ENCODE peak calls at places on chromosome 5, in nine cellular contexts. B is left ventricle myocardium inferior; Y is colonic mucosa; Z is GM23248; R is heart right ventricle; H is effector memory CD4-positive, alpha-beta T cell; U is body of pancreas; C is stomach; A is esophagus squamous epithelium. N is an unnamed sample.

GRCh38 chr5:107300928-107301327 is 369.8 kb downstream of the EFNA5 start:
- DNase-seq in C (no peak), Z (no peak), B (no peak), Y (no peak), H (no peak), A (no peak), U (no peak), R (no peak), N (no peak)

GRCh38 chr5:35131723-35132122 is 84.0 kb upstream of the AGXT2 start:
- DNase-seq in Z (peak; percentile 84), B (no peak), H (no peak), R (no peak), Y (no peak), A (no peak), C (no peak), U (no peak), N (no peak)

GRCh38 chr5:55675119-55675518 is 37.0 kb downstream of the SLC38A9 start:
- DNase-seq in R (no peak), Z (peak; percentile 41), Y (no peak), C (no peak), B (no peak), U (no peak), H (no peak), A (no peak), N (no peak)

GRCh38 chr5:36040651-36041536 is 25.8 kb downstream of the UGT3A2 start:
- DNase-seq in C (no peak), H (no peak), R (no peak), B (no peak), U (no peak), Z (no peak), Y (no peak), A (no peak), N (no peak)

GRCh38 chr5:143119301-143119769 is 284.2 kb downstream of the NR3C1 start:
- DNase-seq in Z (peak; percentile 19), U (no peak), Y (no peak), C (no peak), B (no peak), A (no peak), H (no peak), R (no peak), N (no peak)

GRCh38 chr5:103340717-103341397 is 82.3 kb downstream of the MACIR start:
- DNase-seq in B (no peak), C (no peak), H (no peak), Y (no peak), Z (peak; percentile 30), U (no peak), A (no peak), R (no peak), N (no peak)

GRCh38 chr5:62385816-62386400 is 17.8 kb downstream of the DIMT1 start:
- DNase-seq in H (no peak), Z (no peak), B (no peak), U (no peak), A (no peak), R (no peak), Y (no peak), C (no peak), N (no peak)

GRCh38 chr5:136020383-136021015 is 8.3 kb upstream of the TGFBI start:
- DNase-seq in B (no peak), C (no peak), R (no peak), Z (peak; percentile 96), Y (no peak), H (no peak), U (peak; percentile 55), A (no peak), N (no peak)

GRCh38 chr5:166330061-166330460 is 1961.4 kb upstream of the WWC1 start:
- DNase-seq in A (no peak), R (no peak), B (no peak), C (no peak), H (no peak), U (no peak), Z (no peak), Y (no peak), N (no peak)

GRCh38 chr5:127313847-127314473 is 23.4 kb downstream of the MEGF10 start:
- DNase-seq in Y (peak; percentile 80), A (no peak), R (peak; percentile 48), B (peak; percentile 49), Z (peak; percentile 73), H (peak; percentile 19), C (peak; percentile 71), U (peak; percentile 56), N (peak; percentile 68)

GRCh38 chr5:54738118-54738972 is 220.8 kb downstream of the SNX18 start:
- DNase-seq in U (peak; percentile 73), Y (peak; percentile 57), A (no peak), C (peak; percentile 77), H (no peak), R (peak; percentile 82), Z (peak; percentile 82), B (peak; percentile 77), N (no peak)

GRCh38 chr5:177103523-177104253 is 17.0 kb downstream of the FGFR4 start:
- DNase-seq in Y (no peak), A (no peak), U (no peak), Z (no peak), B (no peak), H (no peak), C (no peak), R (no peak), N (no peak)

GRCh38 chr5:33734541-33734940 is 157.2 kb downstream of the ADAMTS12 start:
- DNase-seq in H (no peak), R (no peak), B (no peak), U (no peak), Z (peak; percentile 30), Y (no peak), A (no peak), C (no peak), N (no peak)

GRCh38 chr5:74185599-74185998 is 454.9 kb downstream of the ENC1 start:
- DNase-seq in B (no peak), A (no peak), R (no peak), Y (no peak), Z (no peak), C (no peak), H (no peak), U (peak; percentile 12), N (no peak)

GRCh38 chr5:112968411-112969106 is 8.0 kb upstream of the DCP2 start:
- DNase-seq in R (no peak), A (no peak), B (no peak), H (no peak), U (no peak), Z (no peak), Y (no peak), C (no peak), N (no peak)

GRCh38 chr5:102211165-102211564 is 84.9 kb downstream of the SLCO4C1 start:
- DNase-seq in H (no peak), R (no peak), Z (no peak), U (no peak), A (no peak), C (no peak), B (no peak), Y (no peak), N (no peak)

DNA sequence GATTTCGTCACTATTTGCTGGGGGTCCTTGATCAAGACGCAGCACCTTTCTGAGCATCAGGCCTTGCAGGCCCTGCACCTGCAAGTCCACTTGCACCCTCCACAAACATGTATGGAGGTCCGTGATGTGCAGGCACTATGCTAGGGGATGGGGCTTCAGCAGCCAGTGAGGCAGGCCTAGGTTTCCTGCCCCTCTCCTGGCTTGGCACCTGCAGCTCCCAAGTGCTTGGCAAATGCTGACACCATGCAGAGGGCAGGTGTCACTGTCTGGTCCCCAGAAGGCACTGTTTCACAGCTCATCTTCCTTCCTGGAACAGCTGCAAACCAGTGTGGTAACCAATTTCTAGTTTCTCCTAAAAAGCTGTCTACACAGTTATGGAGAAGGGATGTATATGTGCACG is 29.7 kb downstream of the ADAM19 start:
- DNase-seq in A (no peak), B (no peak), H (no peak), Z (no peak), U (no peak), Y (no peak), R (no peak), C (no peak), N (no peak)
- H3K27ac ChIP-seq in A (peak overlapping the region; percentile 73), B (peak overlapping the region; percentile 68), H (peak overlapping the region; percentile 80), Z (no peak overlapping the region), U (no peak overlapping the region), Y (no peak overlapping the region), R (peak overlapping the region; percentile 77), C (peak overlapping the region; percentile 86), N (no peak overlapping the region)

GRCh38 chr5:179620703-179621350 is 2.6 kb downstream of the HNRNPH1 start:
- DNase-seq in A (no peak), Z (peak; percentile 53), Y (no peak), B (no peak), C (no peak), R (no peak), U (no peak), H (no peak), N (no peak)
- H3K27ac ChIP-seq in A (peak overlapping the region; percentile 100), Z (peak overlapping the region; percentile 85), Y (no peak overlapping the region), B (peak overlapping the region; percentile 100), C (peak overlapping the region; percentile 93), R (peak overlapping the region; percentile 100), U (peak overlapping the region; percentile 34), H (peak overlapping the region; percentile 80), N (no peak overlapping the region)

DNA sequence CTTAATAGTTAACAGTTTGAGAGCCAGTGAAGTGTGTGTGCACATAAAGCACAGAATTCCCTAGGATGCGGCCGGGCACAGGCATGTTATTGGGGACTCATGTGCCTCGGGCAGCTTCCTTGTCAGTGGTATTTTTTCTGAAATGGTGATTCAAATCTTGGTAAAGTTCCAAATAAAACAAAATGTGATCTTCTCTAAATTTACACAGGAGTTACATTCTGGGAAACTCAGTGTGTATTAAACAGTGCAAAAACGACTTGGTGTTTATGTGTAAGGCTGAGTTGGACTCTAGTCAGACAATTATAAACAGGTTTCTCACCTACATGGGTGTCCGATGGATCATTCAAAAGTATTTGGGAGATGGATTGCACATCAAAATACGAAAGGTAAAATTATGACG is 48.9 kb downstream of the BOD1 start:
- DNase-seq in U (no peak), H (no peak), C (no peak), R (no peak), Y (no peak), Z (peak; percentile 48), B (no peak), A (no peak), N (no peak)
- H3K27ac ChIP-seq in U (no peak overlapping the region), H (no peak overlapping the region), C (no peak overlapping the region), R (no peak overlapping the region), Y (no peak overlapping the region), Z (no peak overlapping the region), B (no peak overlapping the region), A (no peak overlapping the region), N (no peak overlapping the region)

GRCh38 chr5:137891849-137892248 is 2.6 kb downstream of the PKD2L2 start:
- DNase-seq in B (no peak), R (no peak), U (no peak), Y (no peak), A (no peak), Z (no peak), H (no peak), C (no peak), N (no peak)

GRCh38 chr5:137894586-137894985 is 5.3 kb downstream of the PKD2L2 start:
- DNase-seq in Y (no peak), A (no peak), H (no peak), C (no peak), B (no peak), Z (no peak), U (no peak), R (no peak), N (no peak)

GRCh38 chr5:137899493-137899892 is 10.2 kb downstream of the PKD2L2 start:
- DNase-seq in R (no peak), B (no peak), Z (no peak), Y (no peak), U (no peak), C (no peak), A (no peak), H (no peak), N (no peak)

GRCh38 chr5:137900925-137901817 is 11.9 kb downstream of the PKD2L2 start:
- DNase-seq in U (no peak), C (no peak), Y (no peak), A (no peak), R (no peak), H (no peak), Z (no peak), B (no peak), N (no peak)

GRCh38 chr5:137896560-137896959 is 7.3 kb downstream of the PKD2L2 start:
- DNase-seq in B (no peak), Y (no peak), H (no peak), U (no peak), R (no peak), Z (no peak), A (no peak), C (no peak), N (no peak)
- H3K27ac ChIP-seq in B (no peak overlapping the region), Y (no peak overlapping the region), H (no peak overlapping the region), U (no peak overlapping the region), R (no peak overlapping the region), Z (no peak overlapping the region), A (no peak overlapping the region), C (no peak overlapping the region), N (no peak overlapping the region)